ENCODE peak calls at places on chromosomes 1 and 21, in eight cellular contexts. J is CD8-positive, alpha-beta memory T cell; U is fibroblast of the aortic adventitia; R is GM12865; W is stimulated activated CD4-positive, alpha-beta T cell treated with anti-CD3 and anti-CD28 coated beads, Interleukin-12 subunit alpha, Interleukin-12 subunit beta, amount 100 ng/mL, for 24 hours; E is amniotic stem cell; N is left lung; G is foreskin fibroblast. L is an unnamed sample.

GRCh38 chr1:95201905-95202304 is 32.1 kb upstream of the RWDD3 start:
- DNase-seq in G (no peak), E (no peak), W (no peak), J (no peak), R (no peak), U (no peak), N (no peak), L (no peak)

GRCh38 chr1:187563191-187563590 is 734.4 kb downstream of the PLA2G4A start:
- DNase-seq in E (no peak), U (no peak), J (no peak), R (no peak), W (no peak), G (no peak), N (no peak), L (no peak)

GRCh38 chr1:205270764-205271163 is 43.0 kb downstream of the TMCC2 start:
- DNase-seq in W (no peak), R (no peak), U (peak; percentile 50), N (no peak), J (no peak), E (no peak), G (no peak), L (no peak)

GRCh38 chr1:43554444-43554992 is 23.8 kb downstream of the PTPRF start:
- DNase-seq in W (no peak), G (no peak), U (peak; percentile 57), E (no peak), J (no peak), R (peak; percentile 45), N (no peak), L (no peak)

GRCh38 chr21:44702973-44703730 is 6.2 kb downstream of the KRTAP10-12 start:
- DNase-seq in R (no peak), W (no peak), U (no peak), J (no peak), E (no peak), N (no peak), G (no peak), L (peak; percentile 55)

GRCh38 chr1:111286912-111287311 is 3.7 kb upstream of the CHIA start:
- DNase-seq in E (no peak), G (no peak), R (no peak), N (no peak), J (no peak), W (no peak), U (no peak), L (no peak)

GRCh38 chr1:109864960-109865611 is 45.6 kb upstream of the CSF1 start:
- DNase-seq in E (no peak), J (no peak), W (no peak), U (peak; percentile 68), R (no peak), N (no peak), G (no peak), L (no peak)

GRCh38 chr1:76240321-76240720 is 165.8 kb downstream of the ST6GALNAC3 start:
- DNase-seq in N (no peak), J (no peak), U (no peak), G (no peak), R (no peak), E (no peak), W (no peak), L (no peak)

GRCh38 chr1:160103658-160104519 is 5.5 kb upstream of the IGSF8 start:
- DNase-seq in R (no peak), J (no peak), N (no peak), G (no peak), W (no peak), E (no peak), U (no peak), L (no peak)

GRCh38 chr21:35136586-35137254 is 87.6 kb upstream of the RUNX1 start:
- DNase-seq in J (no peak), R (no peak), N (no peak), W (no peak), E (no peak), U (peak; percentile 75), G (peak; percentile 47), L (no peak)

GRCh38 chr1:230167419-230167852 is 100.4 kb downstream of the GALNT2 start:
- DNase-seq in U (peak; percentile 45), J (peak; percentile 16), R (peak; percentile 77), N (no peak), G (peak; percentile 16), E (no peak), W (peak; percentile 17), L (no peak)

GRCh38 chr21:45187646-45188045 is 100.0 kb downstream of the POFUT2 start:
- DNase-seq in N (no peak), U (peak; percentile 6), R (no peak), G (no peak), J (no peak), W (no peak), E (no peak), L (no peak)

GRCh38 chr1:24318988-24319863 is at the start of gene GRHL3:
- DNase-seq in E (no peak), R (no peak), J (no peak), U (no peak), G (no peak), W (no peak), N (peak; percentile 58), L (no peak)

GRCh38 chr1:15231714-15232201 is 15.3 kb upstream of the FHAD1 start:
- DNase-seq in E (no peak), J (no peak), N (no peak), U (no peak), R (peak; percentile 90), W (no peak), G (no peak), L (no peak)

GRCh38 chr1:2255420-2256369 is 27.6 kb downstream of the SKI start:
- DNase-seq in N (no peak), U (peak; percentile 57), G (peak; percentile 63), W (peak; percentile 47), R (peak; percentile 80), E (no peak), J (peak; percentile 62), L (no peak)

GRCh38 chr1:6507037-6507428 is 15.6 kb upstream of the PLEKHG5 start:
- DNase-seq in G (no peak), N (no peak), E (no peak), U (no peak), R (no peak), W (no peak), J (no peak), L (no peak)

GRCh38 chr1:203038217-203038741 is 12.0 kb downstream of the PPFIA4 start:
- DNase-seq in E (peak; percentile 59), R (peak; percentile 28), W (no peak), N (no peak), G (peak; percentile 81), U (peak; percentile 74), J (no peak), L (peak; percentile 86)

GRCh38 chr1:232982238-232982944 is 32.0 kb downstream of the NTPCR start:
- DNase-seq in R (no peak), U (peak; percentile 50), W (no peak), N (no peak), J (no peak), E (no peak), G (peak; percentile 41), L (no peak)

GRCh38 chr1:226629896-226630550 is 81.5 kb downstream of the STUM start:
- DNase-seq in G (no peak), J (no peak), N (peak; percentile 8), U (no peak), E (no peak), W (no peak), R (no peak), L (peak; percentile 62)

GRCh38 chr1:27513958-27514357 is 24.0 kb upstream of the WASF2 start:
- DNase-seq in W (no peak), N (no peak), J (no peak), G (no peak), U (no peak), R (no peak), E (no peak), L (no peak)

GRCh38 chr1:156376146-156376545 is 7.1 kb downstream of the RHBG start:
- DNase-seq in J (no peak), E (no peak), N (no peak), R (no peak), G (no peak), U (peak; percentile 40), W (no peak), L (no peak)

GRCh38 chr21:43347864-43348766 is 78.8 kb downstream of the SIK1 start:
- DNase-seq in W (no peak), N (no peak), J (no peak), R (no peak), U (no peak), E (no peak), G (no peak), L (no peak)

GRCh38 chr1:200869753-200870391 is 2.9 kb upstream of the GPR25 start:
- DNase-seq in E (no peak), J (no peak), G (no peak), R (peak; percentile 92), N (no peak), W (no peak), U (no peak), L (peak; percentile 69)

GRCh38 chr21:42403611-42404231 is at the start of gene UBASH3A:
- DNase-seq in J (no peak), U (no peak), R (no peak), N (no peak), E (no peak), W (no peak), G (no peak), L (no peak)

GRCh38 chr1:8207202-8207601 is 110.7 kb upstream of the SLC45A1 start:
- DNase-seq in U (no peak), G (no peak), R (no peak), N (no peak), E (no peak), J (no peak), W (no peak), L (no peak)

GRCh38 chr21:26961704-26962103 is 5.2 kb downstream of the ADAMTS5 start:
- DNase-seq in J (no peak), N (no peak), U (no peak), G (no peak), E (no peak), R (no peak), W (no peak), L (no peak)

L was measured in coronary artery.